ENCODE peak calls at places on chromosomes 2 and 18, in eight cellular contexts. One of them, this sample, is unnamed.

GRCh38 chr2:24894750-24895149 is 25.3 kb downstream of the ADCY3 start:
- DNase-seq in activated CD8-positive, alpha-beta memory T cell treated with anti-CD3 and anti-CD28 coated beads for 48 hours: no peak
- DNase-seq in tibial nerve: no peak
- DNase-seq in adrenal gland: no peak
- DNase-seq in NCI-H1417: no peak
- DNase-seq in activated gamma-delta T cell: no peak
- DNase-seq in type B pancreatic cell: no peak
- DNase-seq in BE2C: no peak
- DNase-seq in this sample: no peak

GRCh38 chr2:134193006-134193405 is 60.9 kb upstream of the MGAT5 start:
- DNase-seq in activated CD8-positive, alpha-beta memory T cell treated with anti-CD3 and anti-CD28 coated beads for 48 hours: no peak
- DNase-seq in tibial nerve: no peak
- DNase-seq in adrenal gland: peak
- DNase-seq in NCI-H1417: no peak
- DNase-seq in activated gamma-delta T cell: no peak
- DNase-seq in type B pancreatic cell: no peak
- DNase-seq in BE2C: no peak
- DNase-seq in this sample: no peak

GRCh38 chr2:194100201-194100600 is 1556.8 kb upstream of the SLC39A10 start:
- DNase-seq in activated CD8-positive, alpha-beta memory T cell treated with anti-CD3 and anti-CD28 coated beads for 48 hours: no peak
- DNase-seq in tibial nerve: no peak
- DNase-seq in adrenal gland: no peak
- DNase-seq in NCI-H1417: no peak
- DNase-seq in activated gamma-delta T cell: no peak
- DNase-seq in type B pancreatic cell: no peak
- DNase-seq in BE2C: no peak
- DNase-seq in this sample: no peak

GRCh38 chr2:177302552-177302951 is 38.0 kb upstream of the NFE2L2 start:
- DNase-seq in activated CD8-positive, alpha-beta memory T cell treated with anti-CD3 and anti-CD28 coated beads for 48 hours: no peak
- DNase-seq in tibial nerve: no peak
- DNase-seq in adrenal gland: no peak
- DNase-seq in NCI-H1417: no peak
- DNase-seq in activated gamma-delta T cell: no peak
- DNase-seq in type B pancreatic cell: no peak
- DNase-seq in BE2C: no peak
- DNase-seq in this sample: no peak

GRCh38 chr18:44537521-44537920 is 143.2 kb upstream of the SETBP1 start:
- DNase-seq in activated CD8-positive, alpha-beta memory T cell treated with anti-CD3 and anti-CD28 coated beads for 48 hours: no peak
- DNase-seq in tibial nerve: no peak
- DNase-seq in adrenal gland: no peak
- DNase-seq in NCI-H1417: no peak
- DNase-seq in activated gamma-delta T cell: no peak
- DNase-seq in type B pancreatic cell: no peak
- DNase-seq in BE2C: peak
- DNase-seq in this sample: peak

GRCh38 chr2:98258906-98259305 is 87.3 kb upstream of the CNGA3 start:
- DNase-seq in activated CD8-positive, alpha-beta memory T cell treated with anti-CD3 and anti-CD28 coated beads for 48 hours: no peak
- DNase-seq in tibial nerve: no peak
- DNase-seq in adrenal gland: no peak
- DNase-seq in NCI-H1417: no peak
- DNase-seq in activated gamma-delta T cell: no peak
- DNase-seq in type B pancreatic cell: no peak
- DNase-seq in BE2C: no peak
- DNase-seq in this sample: no peak

GRCh38 chr2:179235463-179236108 is 29.0 kb downstream of the SESTD1 start:
- DNase-seq in activated CD8-positive, alpha-beta memory T cell treated with anti-CD3 and anti-CD28 coated beads for 48 hours: no peak
- DNase-seq in tibial nerve: no peak
- DNase-seq in adrenal gland: no peak
- DNase-seq in NCI-H1417: no peak
- DNase-seq in activated gamma-delta T cell: no peak
- DNase-seq in type B pancreatic cell: no peak
- DNase-seq in BE2C: no peak
- DNase-seq in this sample: no peak

GRCh38 chr2:187349328-187349944 is 98.6 kb downstream of the CALCRL start:
- DNase-seq in activated CD8-positive, alpha-beta memory T cell treated with anti-CD3 and anti-CD28 coated beads for 48 hours: no peak
- DNase-seq in tibial nerve: no peak
- DNase-seq in adrenal gland: no peak
- DNase-seq in NCI-H1417: no peak
- DNase-seq in activated gamma-delta T cell: no peak
- DNase-seq in type B pancreatic cell: no peak
- DNase-seq in BE2C: no peak
- DNase-seq in this sample: no peak

GRCh38 chr2:158097481-158097880 is 4.2 kb upstream of the UPP2 start:
- DNase-seq in activated CD8-positive, alpha-beta memory T cell treated with anti-CD3 and anti-CD28 coated beads for 48 hours: no peak
- DNase-seq in tibial nerve: no peak
- DNase-seq in adrenal gland: no peak
- DNase-seq in NCI-H1417: no peak
- DNase-seq in activated gamma-delta T cell: no peak
- DNase-seq in type B pancreatic cell: no peak
- DNase-seq in BE2C: no peak
- DNase-seq in this sample: no peak

GRCh38 chr2:40507429-40507828 is 55.5 kb upstream of the SLC8A1 start:
- DNase-seq in activated CD8-positive, alpha-beta memory T cell treated with anti-CD3 and anti-CD28 coated beads for 48 hours: no peak
- DNase-seq in tibial nerve: no peak
- DNase-seq in adrenal gland: no peak
- DNase-seq in NCI-H1417: no peak
- DNase-seq in activated gamma-delta T cell: no peak
- DNase-seq in type B pancreatic cell: no peak
- DNase-seq in BE2C: no peak
- DNase-seq in this sample: no peak

GRCh38 chr2:60230037-60230436 is 323.4 kb downstream of the BCL11A start:
- DNase-seq in activated CD8-positive, alpha-beta memory T cell treated with anti-CD3 and anti-CD28 coated beads for 48 hours: no peak
- DNase-seq in tibial nerve: no peak
- DNase-seq in adrenal gland: no peak
- DNase-seq in NCI-H1417: no peak
- DNase-seq in activated gamma-delta T cell: no peak
- DNase-seq in type B pancreatic cell: no peak
- DNase-seq in BE2C: no peak
- DNase-seq in this sample: no peak

GRCh38 chr2:176079851-176080539 is 3.8 kb downstream of the EVX2 start:
- DNase-seq in activated CD8-positive, alpha-beta memory T cell treated with anti-CD3 and anti-CD28 coated beads for 48 hours: no peak
- DNase-seq in tibial nerve: no peak
- DNase-seq in adrenal gland: no peak
- DNase-seq in NCI-H1417: peak
- DNase-seq in activated gamma-delta T cell: no peak
- DNase-seq in type B pancreatic cell: no peak
- DNase-seq in BE2C: peak
- DNase-seq in this sample: no peak

GRCh38 chr2:82256288-82256687 is 1951.7 kb upstream of the LRRTM1 start:
- DNase-seq in activated CD8-positive, alpha-beta memory T cell treated with anti-CD3 and anti-CD28 coated beads for 48 hours: no peak
- DNase-seq in tibial nerve: no peak
- DNase-seq in adrenal gland: no peak
- DNase-seq in NCI-H1417: no peak
- DNase-seq in activated gamma-delta T cell: no peak
- DNase-seq in type B pancreatic cell: no peak
- DNase-seq in BE2C: no peak
- DNase-seq in this sample: no peak

GRCh38 chr18:24112464-24112863 is 26.4 kb upstream of the CABYR start:
- DNase-seq in activated CD8-positive, alpha-beta memory T cell treated with anti-CD3 and anti-CD28 coated beads for 48 hours: no peak
- DNase-seq in tibial nerve: no peak
- DNase-seq in adrenal gland: peak
- DNase-seq in NCI-H1417: no peak
- DNase-seq in activated gamma-delta T cell: no peak
- DNase-seq in type B pancreatic cell: no peak
- DNase-seq in BE2C: no peak
- DNase-seq in this sample: no peak

GRCh38 chr18:9869713-9870430 is 15.9 kb upstream of the TXNDC2 start:
- DNase-seq in activated CD8-positive, alpha-beta memory T cell treated with anti-CD3 and anti-CD28 coated beads for 48 hours: no peak
- DNase-seq in tibial nerve: no peak
- DNase-seq in adrenal gland: peak
- DNase-seq in NCI-H1417: no peak
- DNase-seq in activated gamma-delta T cell: no peak
- DNase-seq in type B pancreatic cell: no peak
- DNase-seq in BE2C: no peak
- DNase-seq in this sample: no peak

GRCh38 chr18:62329676-62330454 is 4.8 kb downstream of the TNFRSF11A start:
- DNase-seq in activated CD8-positive, alpha-beta memory T cell treated with anti-CD3 and anti-CD28 coated beads for 48 hours: no peak
- DNase-seq in tibial nerve: no peak
- DNase-seq in adrenal gland: peak
- DNase-seq in NCI-H1417: no peak
- DNase-seq in activated gamma-delta T cell: no peak
- DNase-seq in type B pancreatic cell: no peak
- DNase-seq in BE2C: no peak
- DNase-seq in this sample: no peak

GRCh38 chr2:224293976-224294375 is 107.9 kb downstream of the FAM124B start:
- DNase-seq in activated CD8-positive, alpha-beta memory T cell treated with anti-CD3 and anti-CD28 coated beads for 48 hours: no peak
- DNase-seq in tibial nerve: no peak
- DNase-seq in adrenal gland: no peak
- DNase-seq in NCI-H1417: no peak
- DNase-seq in activated gamma-delta T cell: no peak
- DNase-seq in type B pancreatic cell: no peak
- DNase-seq in BE2C: no peak
- DNase-seq in this sample: no peak

GRCh38 chr18:44841769-44842587 is 161.3 kb downstream of the SETBP1 start:
- DNase-seq in activated CD8-positive, alpha-beta memory T cell treated with anti-CD3 and anti-CD28 coated beads for 48 hours: no peak
- DNase-seq in tibial nerve: no peak
- DNase-seq in adrenal gland: no peak
- DNase-seq in NCI-H1417: peak
- DNase-seq in activated gamma-delta T cell: no peak
- DNase-seq in type B pancreatic cell: no peak
- DNase-seq in BE2C: no peak
- DNase-seq in this sample: no peak

GRCh38 chr2:215029936-215030335 is 108.5 kb downstream of the ABCA12 start:
- DNase-seq in activated CD8-positive, alpha-beta memory T cell treated with anti-CD3 and anti-CD28 coated beads for 48 hours: no peak
- DNase-seq in tibial nerve: no peak
- DNase-seq in adrenal gland: no peak
- DNase-seq in NCI-H1417: no peak
- DNase-seq in activated gamma-delta T cell: no peak
- DNase-seq in type B pancreatic cell: no peak
- DNase-seq in BE2C: no peak
- DNase-seq in this sample: no peak

GRCh38 chr2:110655701-110656100 is 22.2 kb downstream of the BUB1 start:
- DNase-seq in activated CD8-positive, alpha-beta memory T cell treated with anti-CD3 and anti-CD28 coated beads for 48 hours: no peak
- DNase-seq in tibial nerve: no peak
- DNase-seq in adrenal gland: no peak
- DNase-seq in NCI-H1417: no peak
- DNase-seq in activated gamma-delta T cell: no peak
- DNase-seq in type B pancreatic cell: no peak
- DNase-seq in BE2C: no peak
- DNase-seq in this sample: no peak

GRCh38 chr2:241639385-241639784 is 1.9 kb downstream of the ATG4B start:
- DNase-seq in activated CD8-positive, alpha-beta memory T cell treated with anti-CD3 and anti-CD28 coated beads for 48 hours: no peak
- DNase-seq in tibial nerve: no peak
- DNase-seq in adrenal gland: no peak
- DNase-seq in NCI-H1417: no peak
- DNase-seq in activated gamma-delta T cell: no peak
- DNase-seq in type B pancreatic cell: no peak
- DNase-seq in BE2C: no peak
- DNase-seq in this sample: no peak

GRCh38 chr2:132651115-132652099 is 18.6 kb downstream of the LYPD1 start:
- DNase-seq in activated CD8-positive, alpha-beta memory T cell treated with anti-CD3 and anti-CD28 coated beads for 48 hours: no peak
- DNase-seq in tibial nerve: no peak
- DNase-seq in adrenal gland: no peak
- DNase-seq in NCI-H1417: no peak
- DNase-seq in activated gamma-delta T cell: no peak
- DNase-seq in type B pancreatic cell: no peak
- DNase-seq in BE2C: peak
- DNase-seq in this sample: no peak

GRCh38 chr2:183898641-183899040 is 699.7 kb upstream of the ZNF804A start:
- DNase-seq in activated CD8-positive, alpha-beta memory T cell treated with anti-CD3 and anti-CD28 coated beads for 48 hours: no peak
- DNase-seq in tibial nerve: no peak
- DNase-seq in adrenal gland: no peak
- DNase-seq in NCI-H1417: no peak
- DNase-seq in activated gamma-delta T cell: no peak
- DNase-seq in type B pancreatic cell: no peak
- DNase-seq in BE2C: no peak
- DNase-seq in this sample: no peak

GRCh38 chr18:57223160-57223870 is 76.4 kb downstream of the BOD1L2 start:
- DNase-seq in activated CD8-positive, alpha-beta memory T cell treated with anti-CD3 and anti-CD28 coated beads for 48 hours: no peak
- DNase-seq in tibial nerve: no peak
- DNase-seq in adrenal gland: no peak
- DNase-seq in NCI-H1417: no peak
- DNase-seq in activated gamma-delta T cell: no peak
- DNase-seq in type B pancreatic cell: no peak
- DNase-seq in BE2C: no peak
- DNase-seq in this sample: no peak

GRCh38 chr2:56337342-56337741 is 153.6 kb downstream of the CCDC85A start:
- DNase-seq in activated CD8-positive, alpha-beta memory T cell treated with anti-CD3 and anti-CD28 coated beads for 48 hours: no peak
- DNase-seq in tibial nerve: no peak
- DNase-seq in adrenal gland: no peak
- DNase-seq in NCI-H1417: peak
- DNase-seq in activated gamma-delta T cell: no peak
- DNase-seq in type B pancreatic cell: no peak
- DNase-seq in BE2C: no peak
- DNase-seq in this sample: no peak

GRCh38 chr2:176490061-176490861 is 221.0 kb downstream of the MTX2 start:
- DNase-seq in activated CD8-positive, alpha-beta memory T cell treated with anti-CD3 and anti-CD28 coated beads for 48 hours: no peak
- DNase-seq in tibial nerve: peak
- DNase-seq in adrenal gland: no peak
- DNase-seq in NCI-H1417: no peak
- DNase-seq in activated gamma-delta T cell: no peak
- DNase-seq in type B pancreatic cell: peak
- DNase-seq in BE2C: no peak
- DNase-seq in this sample: no peak

GRCh38 chr2:14634223-14634884 is 1.8 kb downstream of the LRATD1 start:
- DNase-seq in activated CD8-positive, alpha-beta memory T cell treated with anti-CD3 and anti-CD28 coated beads for 48 hours: peak
- DNase-seq in tibial nerve: peak
- DNase-seq in adrenal gland: peak
- DNase-seq in NCI-H1417: peak
- DNase-seq in activated gamma-delta T cell: no peak
- DNase-seq in type B pancreatic cell: peak
- DNase-seq in BE2C: peak
- DNase-seq in this sample: no peak

GRCh38 chr2:73032702-73033097 is 38.8 kb downstream of the SFXN5 start:
- DNase-seq in activated CD8-positive, alpha-beta memory T cell treated with anti-CD3 and anti-CD28 coated beads for 48 hours: no peak
- DNase-seq in tibial nerve: no peak
- DNase-seq in adrenal gland: no peak
- DNase-seq in NCI-H1417: no peak
- DNase-seq in activated gamma-delta T cell: no peak
- DNase-seq in type B pancreatic cell: no peak
- DNase-seq in BE2C: no peak
- DNase-seq in this sample: no peak

GRCh38 chr18:38330573-38330972 is 765.0 kb upstream of the CELF4 start:
- DNase-seq in activated CD8-positive, alpha-beta memory T cell treated with anti-CD3 and anti-CD28 coated beads for 48 hours: no peak
- DNase-seq in tibial nerve: no peak
- DNase-seq in adrenal gland: no peak
- DNase-seq in NCI-H1417: no peak
- DNase-seq in activated gamma-delta T cell: no peak
- DNase-seq in type B pancreatic cell: no peak
- DNase-seq in BE2C: no peak
- DNase-seq in this sample: no peak

GRCh38 chr2:204533629-204534370 is 11.5 kb upstream of the PARD3B start:
- DNase-seq in activated CD8-positive, alpha-beta memory T cell treated with anti-CD3 and anti-CD28 coated beads for 48 hours: no peak
- DNase-seq in tibial nerve: no peak
- DNase-seq in adrenal gland: no peak
- DNase-seq in NCI-H1417: no peak
- DNase-seq in activated gamma-delta T cell: no peak
- DNase-seq in type B pancreatic cell: no peak
- DNase-seq in BE2C: no peak
- DNase-seq in this sample: no peak

GRCh38 chr2:146489386-146489785 is 1355.4 kb upstream of the ACVR2A start:
- DNase-seq in activated CD8-positive, alpha-beta memory T cell treated with anti-CD3 and anti-CD28 coated beads for 48 hours: no peak
- DNase-seq in tibial nerve: no peak
- DNase-seq in adrenal gland: no peak
- DNase-seq in NCI-H1417: no peak
- DNase-seq in activated gamma-delta T cell: no peak
- DNase-seq in type B pancreatic cell: no peak
- DNase-seq in BE2C: no peak
- DNase-seq in this sample: no peak

GRCh38 chr2:172456002-172456401 is 28.6 kb downstream of the ITGA6 start:
- DNase-seq in activated CD8-positive, alpha-beta memory T cell treated with anti-CD3 and anti-CD28 coated beads for 48 hours: no peak
- DNase-seq in tibial nerve: no peak
- DNase-seq in adrenal gland: no peak
- DNase-seq in NCI-H1417: no peak
- DNase-seq in activated gamma-delta T cell: no peak
- DNase-seq in type B pancreatic cell: no peak
- DNase-seq in BE2C: no peak
- DNase-seq in this sample: no peak

This sample was measured in GOT3.